ENCODE peak calls at places on chromosome 9, in five cellular contexts. One of them, this sample, is unnamed.

GRCh38 chr9:21591221-21592062 is 109.3 kb upstream of the IFNE start:
- DNase-seq in GM23248: peak; percentile 99
- DNase-seq in mucosa of descending colon: no peak
- DNase-seq in C1 segment of cervical spinal cord: no peak
- DNase-seq in astrocyte of the hippocampus: peak; percentile 95
- DNase-seq in this sample: no peak

GRCh38 chr9:27671591-27671990 is 98.3 kb upstream of the C9orf72 start:
- DNase-seq in GM23248: no peak
- DNase-seq in mucosa of descending colon: no peak
- DNase-seq in C1 segment of cervical spinal cord: no peak
- DNase-seq in astrocyte of the hippocampus: no peak
- DNase-seq in this sample: no peak

GRCh38 chr9:94588681-94589080 is 4.9 kb downstream of the FBP2 start:
- DNase-seq in GM23248: no peak
- DNase-seq in mucosa of descending colon: no peak
- DNase-seq in C1 segment of cervical spinal cord: no peak
- DNase-seq in astrocyte of the hippocampus: no peak
- DNase-seq in this sample: no peak

GRCh38 chr9:34375901-34376595 is 650 bp downstream of the MYORG start:
- DNase-seq in GM23248: peak; percentile 22
- DNase-seq in mucosa of descending colon: peak; percentile 83
- DNase-seq in C1 segment of cervical spinal cord: no peak
- DNase-seq in astrocyte of the hippocampus: peak; percentile 68
- DNase-seq in this sample: peak; percentile 78

GRCh38 chr9:36742264-36742663 is 169.6 kb downstream of the MELK start:
- DNase-seq in GM23248: no peak
- DNase-seq in mucosa of descending colon: no peak
- DNase-seq in C1 segment of cervical spinal cord: no peak
- DNase-seq in astrocyte of the hippocampus: no peak
- DNase-seq in this sample: no peak

GRCh38 chr9:71115448-71115975 is 5.9 kb downstream of the TRPM3 start:
- DNase-seq in GM23248: no peak
- DNase-seq in mucosa of descending colon: no peak
- DNase-seq in C1 segment of cervical spinal cord: no peak
- DNase-seq in astrocyte of the hippocampus: peak; percentile 1
- DNase-seq in this sample: no peak

GRCh38 chr9:127523312-127523851 is 72.1 kb downstream of the LRSAM1 start:
- DNase-seq in GM23248: peak; percentile 49
- DNase-seq in mucosa of descending colon: no peak
- DNase-seq in C1 segment of cervical spinal cord: no peak
- DNase-seq in astrocyte of the hippocampus: peak; percentile 64
- DNase-seq in this sample: no peak

GRCh38 chr9:126295516-126295915 is 31.1 kb upstream of the MVB12B start:
- DNase-seq in GM23248: no peak
- DNase-seq in mucosa of descending colon: no peak
- DNase-seq in C1 segment of cervical spinal cord: no peak
- DNase-seq in astrocyte of the hippocampus: no peak
- DNase-seq in this sample: no peak

GRCh38 chr9:113611461-113612215 is 148.1 kb downstream of the RGS3 start:
- DNase-seq in GM23248: no peak
- DNase-seq in mucosa of descending colon: no peak
- DNase-seq in C1 segment of cervical spinal cord: no peak
- DNase-seq in astrocyte of the hippocampus: no peak
- DNase-seq in this sample: no peak

GRCh38 chr9:111983484-111983908 is 86.9 kb downstream of the UGCG start:
- DNase-seq in GM23248: no peak
- DNase-seq in mucosa of descending colon: no peak
- DNase-seq in C1 segment of cervical spinal cord: no peak
- DNase-seq in astrocyte of the hippocampus: no peak
- DNase-seq in this sample: no peak

GRCh38 chr9:108910914-108911313 is 23.0 kb downstream of the ELP1 start:
- DNase-seq in GM23248: no peak
- DNase-seq in mucosa of descending colon: no peak
- DNase-seq in C1 segment of cervical spinal cord: no peak
- DNase-seq in astrocyte of the hippocampus: no peak
- DNase-seq in this sample: no peak

GRCh38 chr9:128103589-128103962 is 24.0 kb downstream of the PTGES2 start:
- DNase-seq in GM23248: no peak
- DNase-seq in mucosa of descending colon: peak; percentile 42
- DNase-seq in C1 segment of cervical spinal cord: no peak
- DNase-seq in astrocyte of the hippocampus: no peak
- DNase-seq in this sample: no peak

GRCh38 chr9:6382681-6383080 is 30.3 kb upstream of the UHRF2 start:
- DNase-seq in GM23248: peak; percentile 56
- DNase-seq in mucosa of descending colon: no peak
- DNase-seq in C1 segment of cervical spinal cord: no peak
- DNase-seq in astrocyte of the hippocampus: no peak
- DNase-seq in this sample: no peak

GRCh38 chr9:36924071-36924470 is 110.0 kb downstream of the PAX5 start:
- DNase-seq in GM23248: peak; percentile 94
- DNase-seq in mucosa of descending colon: no peak
- DNase-seq in C1 segment of cervical spinal cord: no peak
- DNase-seq in astrocyte of the hippocampus: peak; percentile 90
- DNase-seq in this sample: no peak

GRCh38 chr9:99326112-99326916 is 104.2 kb downstream of the SEC61B start:
- DNase-seq in GM23248: peak; percentile 21
- DNase-seq in mucosa of descending colon: no peak
- DNase-seq in C1 segment of cervical spinal cord: no peak
- DNase-seq in astrocyte of the hippocampus: no peak
- DNase-seq in this sample: no peak

GRCh38 chr9:37593877-37594448 is 1.6 kb upstream of the TOMM5 start:
- DNase-seq in GM23248: no peak
- DNase-seq in mucosa of descending colon: no peak
- DNase-seq in C1 segment of cervical spinal cord: no peak
- DNase-seq in astrocyte of the hippocampus: no peak
- DNase-seq in this sample: no peak

This sample was measured in left colon.